ENCODE peak calls at places on chromosomes 1 and 21, in seven cellular contexts. W is mesenchymal stem cell, L is neuronal stem cell, J is mesendoderm, P is IMR-90, I is trophoblast cell, G is H1. Y is an unnamed sample.

GRCh38 chr1:171716620-171717019 is 25.2 kb downstream of the VAMP4 start:
- DNase-seq in W (peak), L (no peak), J (no peak), P (peak), I (no peak), G (no peak), Y (no peak)

GRCh38 chr1:22776051-22776611 is 65.5 kb downstream of the EPHB2 start:
- DNase-seq in W (peak), L (no peak), J (no peak), P (no peak), I (no peak), G (no peak), Y (no peak)

GRCh38 chr1:9279172-9279840 is 13.4 kb upstream of the SPSB1 start:
- DNase-seq in W (no peak), L (no peak), J (no peak), P (peak), I (peak), G (no peak), Y (no peak)

GRCh38 chr21:17045214-17045835 is 467.5 kb upstream of the CXADR start:
- DNase-seq in W (peak), L (no peak), J (peak), P (peak), I (peak), G (no peak), Y (no peak)

GRCh38 chr1:29541641-29542040 is 305.3 kb downstream of the PTPRU start:
- DNase-seq in W (no peak), L (no peak), J (no peak), P (no peak), I (no peak), G (no peak), Y (no peak)

GRCh38 chr1:203176744-203177460 is 1.3 kb upstream of the MYBPH start:
- DNase-seq in W (no peak), L (no peak), J (peak), P (no peak), I (no peak), G (no peak), Y (no peak)

GRCh38 chr1:222334026-222334680 is 213.8 kb downstream of the HHIPL2 start:
- DNase-seq in W (peak), L (no peak), J (no peak), P (peak), I (no peak), G (no peak), Y (no peak)

GRCh38 chr1:107883562-107883961 is 81.4 kb downstream of the VAV3 start:
- DNase-seq in W (no peak), L (no peak), J (no peak), P (no peak), I (no peak), G (no peak), Y (no peak)

GRCh38 chr1:48105167-48105566 is 108.0 kb upstream of the TRABD2B start:
- DNase-seq in W (no peak), L (no peak), J (peak), P (no peak), I (no peak), G (no peak), Y (no peak)

GRCh38 chr1:204153667-204154066 is 1.8 kb upstream of the ETNK2 start:
- DNase-seq in W (no peak), L (no peak), J (no peak), P (no peak), I (no peak), G (no peak), Y (no peak)

GRCh38 chr1:109198043-109198695 is 15.5 kb upstream of the SARS1 start:
- DNase-seq in W (peak), L (no peak), J (no peak), P (peak), I (peak), G (no peak), Y (no peak)

GRCh38 chr1:200302192-200302892 is 107.5 kb downstream of the ZNF281 start:
- DNase-seq in W (peak), L (no peak), J (peak), P (peak), I (peak), G (no peak), Y (peak)

GRCh38 chr1:58883037-58883887 is 99.4 kb upstream of the JUN start:
- DNase-seq in W (peak), L (no peak), J (peak), P (peak), I (peak), G (no peak), Y (no peak)

GRCh38 chr1:83769072-83769471 is 229.9 kb downstream of the TTLL7 start:
- DNase-seq in W (no peak), L (no peak), J (no peak), P (no peak), I (no peak), G (no peak), Y (no peak)

GRCh38 chr1:194069168-194069830 is 882.9 kb upstream of the B3GALT2 start:
- DNase-seq in W (peak), L (no peak), J (no peak), P (peak), I (no peak), G (no peak), Y (no peak)

GRCh38 chr1:8314346-8315280 is 3.3 kb upstream of the SLC45A1 start:
- DNase-seq in W (peak), L (peak), J (peak), P (peak), I (peak), G (peak), Y (peak)

GRCh38 chr1:107941123-107941522 is 23.9 kb downstream of the VAV3 start:
- DNase-seq in W (peak), L (no peak), J (no peak), P (no peak), I (peak), G (no peak), Y (no peak)

GRCh38 chr1:218735436-218735835 is 390.3 kb downstream of the TGFB2 start:
- DNase-seq in W (no peak), L (no peak), J (no peak), P (peak), I (no peak), G (no peak), Y (no peak)

GRCh38 chr1:203320546-203321272 is 15.4 kb downstream of the BTG2 start:
- DNase-seq in W (peak), L (no peak), J (peak), P (peak), I (peak), G (no peak), Y (peak)

GRCh38 chr1:3668585-3669300 is 16.4 kb downstream of the TP73 start:
- DNase-seq in W (no peak), L (no peak), J (peak), P (no peak), I (peak), G (no peak), Y (peak)

GRCh38 chr1:221887091-221887746 is 145.3 kb upstream of the DUSP10 start:
- DNase-seq in W (peak), L (no peak), J (peak), P (peak), I (peak), G (peak), Y (peak)

DNA sequence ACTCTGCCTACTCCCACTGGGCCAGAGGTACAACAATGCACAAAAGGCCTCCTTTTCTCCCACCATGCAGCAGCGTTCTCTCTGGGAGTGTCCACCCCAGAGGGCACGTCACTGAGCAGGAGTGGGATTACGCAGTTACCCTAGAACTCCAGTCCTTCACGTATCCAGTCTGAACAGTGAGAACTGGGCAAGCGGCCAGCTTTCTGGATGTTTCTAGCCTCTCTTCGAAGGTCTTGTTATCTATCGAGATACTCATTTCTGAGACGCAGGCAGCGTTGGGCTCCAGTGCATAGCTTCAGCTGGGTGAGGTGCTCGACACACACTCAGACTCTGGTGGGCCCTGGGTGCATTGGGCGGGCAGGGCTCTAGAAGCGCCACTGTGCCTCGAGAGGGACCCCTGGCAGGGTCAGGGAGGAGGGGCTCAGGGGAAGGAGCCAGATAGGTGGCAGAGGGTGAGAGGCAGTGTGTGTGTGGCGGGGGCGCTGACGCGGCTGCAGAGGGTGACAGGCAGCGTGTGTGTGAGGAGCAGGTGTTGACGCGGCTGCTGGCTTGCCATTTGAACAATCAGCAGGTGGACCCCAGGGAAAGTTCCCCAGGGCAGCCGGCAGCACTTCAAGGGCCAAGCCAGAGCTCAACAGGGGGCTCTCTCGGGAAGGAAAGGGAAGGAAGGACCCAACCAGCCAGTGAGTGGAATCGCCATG is 27.9 kb downstream of the PRDM15 start:
- DNase-seq in W (no peak), L (no peak), J (no peak), P (no peak), I (no peak), G (no peak), Y (no peak)
- H3K4me2 ChIP-seq in W (no peak), L (no peak), J (no peak), P (no peak), I (no peak), G (no peak), Y (no peak)

DNA sequence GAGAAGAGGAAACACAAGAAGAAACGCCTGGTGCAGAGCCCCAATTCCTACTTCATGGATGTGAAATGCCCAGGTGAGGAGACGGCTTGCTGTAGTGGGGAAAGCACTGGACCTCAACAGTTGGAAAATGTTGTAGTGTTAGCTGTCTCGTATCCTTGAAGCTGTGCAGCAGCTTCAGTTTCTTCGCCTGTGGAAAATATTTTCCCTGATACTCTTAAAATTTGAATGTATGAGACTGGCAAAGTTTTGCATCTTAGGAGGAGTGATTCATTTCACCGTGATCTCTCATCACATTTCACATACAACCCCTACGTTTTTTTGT is 550 bp downstream of the RPS27 start:
- DNase-seq in W (no peak), L (no peak), J (no peak), P (no peak), I (peak), G (no peak), Y (no peak)
- H3K4ac ChIP-seq in W (no peak), L (no peak), J (peak), P (peak), I (peak), G (peak), Y (no peak)

DNA sequence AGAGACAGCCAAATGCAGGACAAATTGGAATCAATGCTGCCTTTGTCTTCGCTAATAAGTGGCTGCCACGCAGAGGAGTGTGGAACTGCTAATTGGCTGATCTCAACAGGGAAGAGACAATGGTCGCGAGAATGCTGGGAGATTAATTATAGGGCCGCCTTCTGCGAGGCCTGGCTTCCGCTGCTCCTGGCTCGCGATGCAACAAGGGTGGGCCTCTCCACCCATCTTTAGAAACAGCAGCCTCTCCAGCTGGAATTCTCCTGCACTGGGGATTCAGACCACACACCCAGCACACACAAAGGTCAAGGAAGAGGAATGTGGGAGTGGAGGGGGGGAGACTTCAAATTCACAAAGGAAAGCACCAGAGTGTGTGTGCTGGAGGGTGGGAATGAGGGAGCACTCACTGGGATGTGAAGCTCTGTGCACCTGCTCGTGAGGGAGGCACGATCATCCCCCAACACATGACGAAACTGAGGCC is 200.7 kb upstream of the GRIK3 start:
- DNase-seq in W (no peak), L (peak), J (peak), P (no peak), I (no peak), G (no peak), Y (no peak)
- H3K4me2 ChIP-seq in W (no peak), L (no peak), J (no peak), P (no peak), I (no peak), G (peak), Y (no peak)

DNA sequence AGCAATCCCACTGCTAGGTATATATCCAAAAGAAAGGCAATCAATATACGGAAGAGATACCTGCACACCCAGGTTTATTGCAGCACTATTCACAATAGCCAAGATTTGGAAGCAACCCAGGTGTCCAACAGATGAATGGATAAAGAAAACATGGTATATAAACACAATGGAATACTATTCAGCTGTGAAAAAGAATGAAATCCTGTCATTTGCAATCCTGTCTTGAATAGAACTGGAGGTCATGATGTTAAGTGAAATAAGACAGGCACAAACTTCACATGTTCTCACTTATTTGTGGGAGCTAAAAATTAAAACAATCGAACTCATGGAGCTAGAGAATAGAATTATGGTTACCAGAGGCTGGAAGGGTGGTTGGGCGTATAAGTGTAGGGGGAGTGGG is 101.0 kb downstream of the OSBPL9 start:
- DNase-seq in W (no peak), L (no peak), J (no peak), P (no peak), I (no peak), G (no peak), Y (no peak)
- H3K4ac ChIP-seq in W (no peak), L (no peak), J (no peak), P (no peak), I (no peak), G (no peak), Y (no peak)

GRCh38 chr1:7298145-7298544 is 473.0 kb upstream of the VAMP3 start:
- DNase-seq in W (no peak), L (no peak), J (peak), P (no peak), I (no peak), G (peak), Y (no peak)
- H3K4me2 ChIP-seq in W (no peak), L (no peak), J (no peak), P (no peak), I (no peak), G (peak), Y (no peak)

GRCh38 chr1:229132706-229133105 is 138.2 kb upstream of the RAB4A start:
- DNase-seq in W (no peak), L (no peak), J (no peak), P (no peak), I (peak), G (no peak), Y (no peak)
- H3K4ac ChIP-seq in W (no peak), L (no peak), J (no peak), P (no peak), I (no peak), G (no peak), Y (no peak)

GRCh38 chr1:89260575-89261275 is 11.9 kb downstream of the GBP5 start:
- DNase-seq in W (peak), L (no peak), J (peak), P (no peak), I (no peak), G (no peak), Y (no peak)
- H3K4me2 ChIP-seq in W (no peak), L (no peak), J (no peak), P (no peak), I (no peak), G (no peak), Y (no peak)

GRCh38 chr1:15152318-15153183 is 996 bp upstream of the TMEM51 start:
- DNase-seq in W (peak), L (peak), J (peak), P (peak), I (peak), G (no peak), Y (peak)
- H3K4ac ChIP-seq in W (peak), L (no peak), J (no peak), P (no peak), I (no peak), G (no peak), Y (no peak)

Y was measured in H9.